ENCODE peak calls at places on chromosome 17, in five cellular contexts. One of them, this sample, is unnamed.

GRCh38 chr17:75835315-75835987 is 8.8 kb downstream of the UNC13D start:
- DNase-seq in CD8-positive, alpha-beta memory T cell: no peak
- DNase-seq in stimulated activated CD8-positive, alpha-beta memory T cell treated with anti-CD3 and anti-CD28 coated beads, Interleukin-4, amount 100 ng/mL, for 4 hours: no peak
- DNase-seq in RCC 7860: no peak
- DNase-seq in epithelial cell of proximal tubule: no peak
- DNase-seq in this sample: peak; percentile 87

GRCh38 chr17:80424261-80424660 is 9.3 kb downstream of the ENDOV start:
- DNase-seq in CD8-positive, alpha-beta memory T cell: peak; percentile 11
- DNase-seq in stimulated activated CD8-positive, alpha-beta memory T cell treated with anti-CD3 and anti-CD28 coated beads, Interleukin-4, amount 100 ng/mL, for 4 hours: no peak
- DNase-seq in RCC 7860: no peak
- DNase-seq in epithelial cell of proximal tubule: no peak
- DNase-seq in this sample: no peak

GRCh38 chr17:41407226-41407625 is 9.8 kb upstream of the KRT31 start:
- DNase-seq in CD8-positive, alpha-beta memory T cell: no peak
- DNase-seq in stimulated activated CD8-positive, alpha-beta memory T cell treated with anti-CD3 and anti-CD28 coated beads, Interleukin-4, amount 100 ng/mL, for 4 hours: no peak
- DNase-seq in RCC 7860: no peak
- DNase-seq in epithelial cell of proximal tubule: no peak
- DNase-seq in this sample: no peak

GRCh38 chr17:57466042-57466471 is 209.7 kb downstream of the MSI2 start:
- DNase-seq in CD8-positive, alpha-beta memory T cell: no peak
- DNase-seq in stimulated activated CD8-positive, alpha-beta memory T cell treated with anti-CD3 and anti-CD28 coated beads, Interleukin-4, amount 100 ng/mL, for 4 hours: no peak
- DNase-seq in RCC 7860: no peak
- DNase-seq in epithelial cell of proximal tubule: no peak
- DNase-seq in this sample: no peak

GRCh38 chr17:40450175-40450574 is 6.9 kb downstream of the IGFBP4 start:
- DNase-seq in CD8-positive, alpha-beta memory T cell: peak; percentile 14
- DNase-seq in stimulated activated CD8-positive, alpha-beta memory T cell treated with anti-CD3 and anti-CD28 coated beads, Interleukin-4, amount 100 ng/mL, for 4 hours: no peak
- DNase-seq in RCC 7860: no peak
- DNase-seq in epithelial cell of proximal tubule: no peak
- DNase-seq in this sample: peak; percentile 40

GRCh38 chr17:79681101-79681621 is 49.6 kb upstream of the ENPP7 start:
- DNase-seq in CD8-positive, alpha-beta memory T cell: no peak
- DNase-seq in stimulated activated CD8-positive, alpha-beta memory T cell treated with anti-CD3 and anti-CD28 coated beads, Interleukin-4, amount 100 ng/mL, for 4 hours: no peak
- DNase-seq in RCC 7860: no peak
- DNase-seq in epithelial cell of proximal tubule: no peak
- DNase-seq in this sample: no peak

GRCh38 chr17:78517421-78517820 is 59.8 kb downstream of the DNAH17 start:
- DNase-seq in CD8-positive, alpha-beta memory T cell: no peak
- DNase-seq in stimulated activated CD8-positive, alpha-beta memory T cell treated with anti-CD3 and anti-CD28 coated beads, Interleukin-4, amount 100 ng/mL, for 4 hours: no peak
- DNase-seq in RCC 7860: no peak
- DNase-seq in epithelial cell of proximal tubule: no peak
- DNase-seq in this sample: peak; percentile 60

GRCh38 chr17:3961564-3962047 is 2.6 kb downstream of the ATP2A3 start:
- DNase-seq in CD8-positive, alpha-beta memory T cell: peak; percentile 38
- DNase-seq in stimulated activated CD8-positive, alpha-beta memory T cell treated with anti-CD3 and anti-CD28 coated beads, Interleukin-4, amount 100 ng/mL, for 4 hours: no peak
- DNase-seq in RCC 7860: no peak
- DNase-seq in epithelial cell of proximal tubule: no peak
- DNase-seq in this sample: no peak

GRCh38 chr17:67125417-67125816 is 81.1 kb downstream of the CACNG1 start:
- DNase-seq in CD8-positive, alpha-beta memory T cell: no peak
- DNase-seq in stimulated activated CD8-positive, alpha-beta memory T cell treated with anti-CD3 and anti-CD28 coated beads, Interleukin-4, amount 100 ng/mL, for 4 hours: no peak
- DNase-seq in RCC 7860: peak; percentile 20
- DNase-seq in epithelial cell of proximal tubule: no peak
- DNase-seq in this sample: peak; percentile 59

This sample was measured in BE2C.